ENCODE peak calls at places on chromosomes 11 and 22, in five cellular contexts. K is head of caudate nucleus; A is NCI-H1417; Y is activated CD8-positive, alpha-beta memory T cell treated with anti-CD3 and anti-CD28 coated beads for 1 hour; W is cardiac fibroblast. P is an unnamed sample.

GRCh38 chr22:26887916-26888315 is 230.5 kb downstream of the MIAT start:
- DNase-seq in Y (no peak), W (no peak), A (no peak), K (no peak), P (no peak)

GRCh38 chr22:40111451-40111850 is 66.3 kb upstream of the TNRC6B start:
- DNase-seq in W (no peak), K (peak; percentile 43), Y (no peak), A (no peak), P (no peak)

GRCh38 chr11:117621226-117621625 is 175.8 kb downstream of the DSCAML1 start:
- DNase-seq in Y (no peak), K (peak; percentile 8), A (peak; percentile 27), W (peak; percentile 12), P (no peak)

GRCh38 chr22:31085493-31085824 is 4.3 kb downstream of the SMTN start:
- DNase-seq in W (peak; percentile 54), K (peak; percentile 87), A (no peak), Y (no peak), P (no peak)

GRCh38 chr11:18703001-18703763 is 4.6 kb downstream of the TMEM86A start:
- DNase-seq in W (no peak), K (no peak), Y (no peak), A (no peak), P (no peak)

GRCh38 chr22:27724706-27725105 is 76.8 kb downstream of the MN1 start:
- DNase-seq in W (no peak), A (no peak), K (no peak), Y (no peak), P (peak; percentile 66)

GRCh38 chr11:93521086-93521485 is 22.1 kb downstream of the SMCO4 start:
- DNase-seq in Y (no peak), A (no peak), W (no peak), K (no peak), P (no peak)

GRCh38 chr11:59429924-59430516 is 3.8 kb upstream of the OR5A2 start:
- DNase-seq in Y (no peak), K (no peak), W (peak; percentile 59), A (peak; percentile 64), P (peak; percentile 26)

GRCh38 chr11:74462631-74463030 is 4.7 kb downstream of the KCNE3 start:
- DNase-seq in Y (no peak), A (no peak), W (no peak), K (no peak), P (no peak)